ENCODE peak calls at places on chromosomes 2 and 18, in seven cellular contexts. One of them, this sample, is unnamed.

GRCh38 chr2:17538844-17539554 is 1.5 kb upstream of the VSNL1 start:
- DNase-seq in SK-N-SH: peak; percentile 87
- DNase-seq in GM12878: no peak
- DNase-seq in K562: peak; percentile 52
- DNase-seq in H1: peak; percentile 75
- DNase-seq in HepG2: peak; percentile 83
- DNase-seq in HCT116: peak; percentile 54
- DNase-seq in this sample: no peak

GRCh38 chr18:37405772-37406171 is 159.8 kb downstream of the CELF4 start:
- DNase-seq in SK-N-SH: no peak
- DNase-seq in GM12878: no peak
- DNase-seq in K562: no peak
- DNase-seq in H1: no peak
- DNase-seq in HepG2: no peak
- DNase-seq in HCT116: no peak
- DNase-seq in this sample: no peak

GRCh38 chr2:100482741-100483140 is 12.5 kb downstream of the NMS start:
- DNase-seq in SK-N-SH: no peak
- DNase-seq in GM12878: no peak
- DNase-seq in K562: peak; percentile 37
- DNase-seq in H1: no peak
- DNase-seq in HepG2: no peak
- DNase-seq in HCT116: no peak
- DNase-seq in this sample: no peak

GRCh38 chr2:44778221-44778654 is 163.3 kb upstream of the SIX3 start:
- DNase-seq in SK-N-SH: no peak
- DNase-seq in GM12878: no peak
- DNase-seq in K562: no peak
- DNase-seq in H1: no peak
- DNase-seq in HepG2: no peak
- DNase-seq in HCT116: no peak
- DNase-seq in this sample: no peak

GRCh38 chr2:147968571-147968970 is 52.0 kb downstream of the ORC4 start:
- DNase-seq in SK-N-SH: no peak
- DNase-seq in GM12878: no peak
- DNase-seq in K562: no peak
- DNase-seq in H1: no peak
- DNase-seq in HepG2: no peak
- DNase-seq in HCT116: no peak
- DNase-seq in this sample: no peak

GRCh38 chr18:44733069-44733753 is 52.5 kb downstream of the SETBP1 start:
- DNase-seq in SK-N-SH: no peak
- DNase-seq in GM12878: no peak
- DNase-seq in K562: no peak
- DNase-seq in H1: no peak
- DNase-seq in HepG2: no peak
- DNase-seq in HCT116: no peak
- DNase-seq in this sample: no peak

GRCh38 chr2:36706451-36706850 is 9.9 kb downstream of the VIT start:
- DNase-seq in SK-N-SH: no peak
- DNase-seq in GM12878: no peak
- DNase-seq in K562: no peak
- DNase-seq in H1: no peak
- DNase-seq in HepG2: no peak
- DNase-seq in HCT116: no peak
- DNase-seq in this sample: no peak

GRCh38 chr2:162732946-162733698 is 105.4 kb downstream of the KCNH7 start:
- DNase-seq in SK-N-SH: no peak
- DNase-seq in GM12878: peak; percentile 20
- DNase-seq in K562: no peak
- DNase-seq in H1: no peak
- DNase-seq in HepG2: no peak
- DNase-seq in HCT116: no peak
- DNase-seq in this sample: peak; percentile 84

GRCh38 chr2:57160976-57161375 is 885.6 kb upstream of the VRK2 start:
- DNase-seq in SK-N-SH: no peak
- DNase-seq in GM12878: no peak
- DNase-seq in K562: no peak
- DNase-seq in H1: no peak
- DNase-seq in HepG2: no peak
- DNase-seq in HCT116: no peak
- DNase-seq in this sample: no peak

GRCh38 chr2:98959759-98960507 is 23.9 kb upstream of the CRACDL start:
- DNase-seq in SK-N-SH: peak; percentile 34
- DNase-seq in GM12878: no peak
- DNase-seq in K562: no peak
- DNase-seq in H1: no peak
- DNase-seq in HepG2: no peak
- DNase-seq in HCT116: no peak
- DNase-seq in this sample: no peak

GRCh38 chr18:69838620-69839411 is 108.9 kb downstream of the CD226 start:
- DNase-seq in SK-N-SH: peak; percentile 29
- DNase-seq in GM12878: peak; percentile 13
- DNase-seq in K562: peak; percentile 67
- DNase-seq in H1: peak; percentile 59
- DNase-seq in HepG2: peak; percentile 18
- DNase-seq in HCT116: peak; percentile 90
- DNase-seq in this sample: no peak

GRCh38 chr2:197515798-197516761 is at the start of gene MOB4:
- DNase-seq in SK-N-SH: peak; percentile 97
- DNase-seq in GM12878: peak; percentile 82
- DNase-seq in K562: peak; percentile 85
- DNase-seq in H1: peak; percentile 96
- DNase-seq in HepG2: peak; percentile 93
- DNase-seq in HCT116: peak; percentile 86
- DNase-seq in this sample: peak; percentile 93

GRCh38 chr2:32012872-32013271 is 2.1 kb upstream of the MEMO1 start:
- DNase-seq in SK-N-SH: no peak
- DNase-seq in GM12878: no peak
- DNase-seq in K562: no peak
- DNase-seq in H1: no peak
- DNase-seq in HepG2: no peak
- DNase-seq in HCT116: no peak
- DNase-seq in this sample: no peak

GRCh38 chr2:227613272-227613660 is 1.4 kb downstream of the SCYGR3 start:
- DNase-seq in SK-N-SH: no peak
- DNase-seq in GM12878: no peak
- DNase-seq in K562: no peak
- DNase-seq in H1: no peak
- DNase-seq in HepG2: no peak
- DNase-seq in HCT116: no peak
- DNase-seq in this sample: no peak

GRCh38 chr2:193627187-193627917 is 1432.6 kb upstream of the TMEFF2 start:
- DNase-seq in SK-N-SH: no peak
- DNase-seq in GM12878: no peak
- DNase-seq in K562: no peak
- DNase-seq in H1: no peak
- DNase-seq in HepG2: no peak
- DNase-seq in HCT116: no peak
- DNase-seq in this sample: no peak

GRCh38 chr2:213152065-213152794 is 818 bp upstream of the IKZF2 start:
- DNase-seq in SK-N-SH: peak; percentile 72
- DNase-seq in GM12878: no peak
- DNase-seq in K562: peak; percentile 26
- DNase-seq in H1: no peak
- DNase-seq in HepG2: peak; percentile 27
- DNase-seq in HCT116: peak; percentile 2
- DNase-seq in this sample: peak; percentile 75

GRCh38 chr2:17311771-17312511 is 206.3 kb downstream of the RAD51AP2 start:
- DNase-seq in SK-N-SH: no peak
- DNase-seq in GM12878: no peak
- DNase-seq in K562: no peak
- DNase-seq in H1: no peak
- DNase-seq in HepG2: no peak
- DNase-seq in HCT116: no peak
- DNase-seq in this sample: no peak

GRCh38 chr2:45013229-45014015 is 4.2 kb upstream of the SIX2 start:
- DNase-seq in SK-N-SH: peak; percentile 42
- DNase-seq in GM12878: no peak
- DNase-seq in K562: no peak
- DNase-seq in H1: peak; percentile 69
- DNase-seq in HepG2: no peak
- DNase-seq in HCT116: no peak
- DNase-seq in this sample: no peak

GRCh38 chr2:16375351-16375750 is 290.3 kb downstream of the CYRIA start:
- DNase-seq in SK-N-SH: no peak
- DNase-seq in GM12878: no peak
- DNase-seq in K562: no peak
- DNase-seq in H1: no peak
- DNase-seq in HepG2: no peak
- DNase-seq in HCT116: no peak
- DNase-seq in this sample: no peak

GRCh38 chr2:141417246-141417797 is 713.5 kb downstream of the LRP1B start:
- DNase-seq in SK-N-SH: no peak
- DNase-seq in GM12878: no peak
- DNase-seq in K562: no peak
- DNase-seq in H1: no peak
- DNase-seq in HepG2: no peak
- DNase-seq in HCT116: no peak
- DNase-seq in this sample: no peak

GRCh38 chr2:212392048-212392447 is 146.6 kb downstream of the ERBB4 start:
- DNase-seq in SK-N-SH: no peak
- DNase-seq in GM12878: no peak
- DNase-seq in K562: no peak
- DNase-seq in H1: no peak
- DNase-seq in HepG2: no peak
- DNase-seq in HCT116: no peak
- DNase-seq in this sample: no peak

DNA sequence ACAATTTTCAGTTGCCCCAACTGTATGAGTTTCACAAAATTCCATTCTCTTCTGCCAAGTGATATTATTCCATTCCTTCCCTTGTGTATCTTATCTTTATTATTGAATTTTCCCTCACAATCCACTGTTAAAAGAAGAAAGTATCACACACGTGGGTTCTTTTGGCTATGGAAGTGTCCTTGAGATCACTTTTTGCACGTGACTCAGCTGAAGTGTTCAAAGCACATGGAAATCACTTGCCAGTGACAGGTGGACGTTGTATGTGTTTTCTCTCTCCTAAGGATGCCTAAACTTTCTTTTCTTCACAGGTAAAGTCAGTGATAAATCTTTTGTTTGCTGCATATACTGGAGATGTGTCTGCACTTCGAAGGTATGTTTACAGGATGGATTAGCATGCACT is 60.7 kb downstream of the STAT1 start:
- DNase-seq in SK-N-SH: no peak
- DNase-seq in GM12878: no peak
- DNase-seq in K562: no peak
- DNase-seq in H1: no peak
- DNase-seq in HepG2: no peak
- DNase-seq in HCT116: no peak
- DNase-seq in this sample: no peak
- TF ChIP-seq JUND in SK-N-SH: no peak
- TF ChIP-seq JUND in GM12878: no peak
- TF ChIP-seq JUND in K562: no peak
- TF ChIP-seq JUND in H1: no peak
- TF ChIP-seq JUND in HepG2: no peak
- TF ChIP-seq JUND in HCT116: no peak
- TF ChIP-seq JUND in this sample: no peak

DNA sequence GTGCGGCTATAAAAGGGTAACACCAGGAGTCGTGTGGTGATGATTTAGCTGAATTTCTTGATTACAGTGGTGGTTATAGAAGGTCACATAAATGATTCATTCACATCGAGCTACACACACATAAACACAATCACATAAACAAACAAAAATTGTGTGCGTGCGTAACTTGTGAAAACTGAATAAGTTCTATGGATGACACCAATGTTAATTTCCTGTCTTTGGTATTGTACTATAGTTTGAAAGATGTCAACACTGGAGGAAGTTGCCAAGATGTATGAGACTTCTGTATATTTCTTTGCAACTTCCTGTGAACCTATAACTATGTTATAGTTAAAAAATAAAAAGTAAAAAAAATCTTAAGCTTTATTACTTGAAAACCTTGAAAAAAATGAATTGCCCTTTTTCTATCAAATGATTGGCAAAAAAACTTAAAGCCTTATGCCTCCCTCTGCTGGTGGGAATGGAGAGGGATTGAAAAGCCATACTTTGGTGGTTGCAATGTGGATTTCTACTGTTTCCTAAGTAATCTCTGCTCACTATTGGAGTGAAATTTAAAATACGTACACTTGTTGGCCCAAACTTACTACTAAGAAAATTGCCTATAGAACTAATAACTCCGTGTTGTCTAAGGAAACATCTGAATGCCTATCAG is 227.7 kb downstream of the RPIA start:
- DNase-seq in SK-N-SH: peak; percentile 19
- DNase-seq in GM12878: no peak
- DNase-seq in K562: no peak
- DNase-seq in H1: no peak
- DNase-seq in HepG2: peak; percentile 31
- DNase-seq in HCT116: no peak
- DNase-seq in this sample: peak; percentile 19
- TF ChIP-seq JUND in SK-N-SH: no peak
- TF ChIP-seq JUND in GM12878: no peak
- TF ChIP-seq JUND in K562: no peak
- TF ChIP-seq JUND in H1: no peak
- TF ChIP-seq JUND in HepG2: no peak
- TF ChIP-seq JUND in HCT116: no peak
- TF ChIP-seq JUND in this sample: no peak

DNA sequence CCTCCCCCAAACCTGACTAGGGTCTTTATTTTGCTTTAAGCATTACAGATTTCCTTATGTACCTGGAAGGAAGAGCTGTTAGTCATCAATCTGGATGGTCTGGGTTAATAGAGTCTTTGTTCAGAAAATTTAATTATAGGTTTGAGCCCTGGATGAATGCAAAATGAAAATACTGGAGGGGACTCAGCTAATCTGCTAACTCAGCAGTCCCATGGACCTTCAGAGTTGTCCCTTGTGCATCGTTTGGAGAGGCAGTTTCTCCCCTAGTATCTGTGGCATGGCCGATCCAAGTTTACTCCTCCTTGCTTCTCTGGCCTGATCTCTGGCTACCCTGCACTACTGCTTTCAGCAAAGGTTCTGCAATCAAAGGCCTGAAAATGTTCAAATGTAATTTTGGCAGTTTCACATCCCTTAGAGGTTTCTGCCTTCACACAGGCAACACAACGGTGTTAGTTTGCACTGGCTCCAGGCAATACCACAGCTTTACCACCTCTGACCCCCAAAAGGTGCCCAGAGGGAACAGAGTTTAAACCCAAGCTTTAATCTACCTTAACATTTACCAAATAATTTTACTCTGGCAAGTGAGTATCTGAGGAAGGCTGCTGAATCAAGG is 134.3 kb downstream of the THADA start:
- DNase-seq in SK-N-SH: no peak
- DNase-seq in GM12878: peak; percentile 81
- DNase-seq in K562: no peak
- DNase-seq in H1: no peak
- DNase-seq in HepG2: no peak
- DNase-seq in HCT116: no peak
- DNase-seq in this sample: peak; percentile 78
- TF ChIP-seq JUND in SK-N-SH: no peak
- TF ChIP-seq JUND in GM12878: no peak
- TF ChIP-seq JUND in K562: no peak
- TF ChIP-seq JUND in H1: no peak
- TF ChIP-seq JUND in HepG2: no peak
- TF ChIP-seq JUND in HCT116: no peak
- TF ChIP-seq JUND in this sample: peak; percentile 10

DNA sequence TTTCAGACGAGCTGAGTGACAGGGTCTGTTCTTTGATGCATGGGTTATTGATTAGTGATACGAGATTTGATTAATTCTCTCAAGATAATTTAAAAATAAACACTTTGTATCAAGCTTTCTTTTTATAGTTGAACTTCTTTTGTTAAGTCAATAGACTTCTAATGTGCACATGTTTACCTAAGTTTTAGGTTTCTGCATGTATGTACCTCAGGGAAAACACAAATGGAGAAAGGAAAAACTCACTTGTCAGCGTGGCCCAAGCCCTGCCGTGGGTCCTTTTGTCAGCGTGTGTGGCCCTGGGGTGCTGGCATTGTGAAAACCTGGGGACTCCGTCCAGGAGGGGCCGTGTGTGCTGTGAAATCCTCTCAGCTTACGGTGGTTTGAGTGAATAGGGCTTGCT is 153.7 kb downstream of the SNTG2 start:
- DNase-seq in SK-N-SH: no peak
- DNase-seq in GM12878: no peak
- DNase-seq in K562: no peak
- DNase-seq in H1: no peak
- DNase-seq in HepG2: no peak
- DNase-seq in HCT116: no peak
- DNase-seq in this sample: no peak
- TF ChIP-seq JUND in SK-N-SH: no peak
- TF ChIP-seq JUND in GM12878: no peak
- TF ChIP-seq JUND in K562: no peak
- TF ChIP-seq JUND in H1: no peak
- TF ChIP-seq JUND in HepG2: no peak
- TF ChIP-seq JUND in HCT116: no peak
- TF ChIP-seq JUND in this sample: no peak